ENCODE peak calls at places on chromosomes 16 and 17, in nine cellular contexts. H is iPS DF 6.9, D is fibroblast of the conjunctiva, O is NCI-H345, I is cardiac fibroblast, A is T-helper 17 cell, J is mucosa of gallbladder, Z is right lobe of liver, G is HS-5. V is an unnamed sample.

GRCh38 chr16:5056347-5056746 is 9.4 kb downstream of the C16orf89 start:
- DNase-seq in H (no peak), D (no peak), O (no peak), I (no peak), A (no peak), J (no peak), Z (no peak), G (no peak), V (no peak)

GRCh38 chr16:85507342-85507741 is 105.8 kb upstream of the GSE1 start:
- DNase-seq in H (no peak), D (no peak), O (no peak), I (no peak), A (no peak), J (no peak), Z (no peak), G (no peak), V (no peak)

GRCh38 chr17:67993998-67994361 is 2.3 kb downstream of the C17orf58 start:
- DNase-seq in H (no peak), D (no peak), O (peak), I (peak), A (no peak), J (no peak), Z (no peak), G (no peak), V (no peak)

GRCh38 chr17:28317965-28318758 is 838 bp upstream of the TMEM97 start:
- DNase-seq in H (no peak), D (no peak), O (peak), I (no peak), A (no peak), J (no peak), Z (no peak), G (no peak), V (no peak)

GRCh38 chr17:81244358-81245023 is 5.4 kb downstream of the NDUFAF8 start:
- DNase-seq in H (no peak), D (no peak), O (no peak), I (no peak), A (no peak), J (no peak), Z (no peak), G (no peak), V (no peak)

GRCh38 chr17:64008830-64009229 is 10.7 kb downstream of the PRR29 start:
- DNase-seq in H (no peak), D (no peak), O (no peak), I (no peak), A (no peak), J (no peak), Z (peak), G (no peak), V (no peak)

GRCh38 chr17:71709271-71709670 is 411.5 kb upstream of the SOX9 start:
- DNase-seq in H (no peak), D (peak), O (peak), I (no peak), A (no peak), J (no peak), Z (no peak), G (no peak), V (no peak)

GRCh38 chr16:63312343-63312742 is 1276.1 kb upstream of the CDH8 start:
- DNase-seq in H (no peak), D (no peak), O (no peak), I (no peak), A (no peak), J (no peak), Z (no peak), G (no peak), V (no peak)

GRCh38 chr17:82399030-82399429 is 19.1 kb upstream of the HEXD start:
- DNase-seq in H (no peak), D (peak), O (no peak), I (peak), A (no peak), J (no peak), Z (no peak), G (peak), V (no peak)

GRCh38 chr16:4283939-4284338 is 11.1 kb upstream of the TFAP4 start:
- DNase-seq in H (no peak), D (peak), O (no peak), I (peak), A (no peak), J (no peak), Z (no peak), G (no peak), V (no peak)

GRCh38 chr16:89787365-89787805 is 29.1 kb downstream of the FANCA start:
- DNase-seq in H (no peak), D (no peak), O (no peak), I (no peak), A (no peak), J (no peak), Z (no peak), G (no peak), V (no peak)

GRCh38 chr17:15279011-15279477 is 13.9 kb upstream of the PMP22 start:
- DNase-seq in H (no peak), D (no peak), O (no peak), I (no peak), A (no peak), J (no peak), Z (no peak), G (peak), V (no peak)

GRCh38 chr17:15236281-15237105 is 28.6 kb downstream of the PMP22 start:
- DNase-seq in H (no peak), D (no peak), O (no peak), I (no peak), A (no peak), J (no peak), Z (no peak), G (no peak), V (no peak)

GRCh38 chr16:50841081-50841886 is 99.4 kb downstream of the CYLD start:
- DNase-seq in H (no peak), D (no peak), O (no peak), I (peak), A (peak), J (no peak), Z (no peak), G (no peak), V (peak)

GRCh38 chr17:59355695-59356323 is 24.4 kb downstream of the YPEL2 start:
- DNase-seq in H (no peak), D (no peak), O (no peak), I (no peak), A (no peak), J (no peak), Z (no peak), G (no peak), V (no peak)

GRCh38 chr17:75266315-75267145 is 4.5 kb downstream of the MIF4GD start:
- DNase-seq in H (no peak), D (no peak), O (no peak), I (no peak), A (no peak), J (no peak), Z (no peak), G (no peak), V (no peak)

GRCh38 chr17:68961204-68961893 is 6.2 kb upstream of the ABCA8 start:
- DNase-seq in H (no peak), D (no peak), O (no peak), I (no peak), A (no peak), J (no peak), Z (no peak), G (no peak), V (no peak)

GRCh38 chr17:62995377-62995885 is 29.4 kb downstream of the TANC2 start:
- DNase-seq in H (no peak), D (peak), O (peak), I (peak), A (no peak), J (no peak), Z (no peak), G (no peak), V (no peak)

GRCh38 chr16:12575288-12575687 is 228.4 kb downstream of the CPPED1 start:
- DNase-seq in H (no peak), D (no peak), O (peak), I (no peak), A (no peak), J (no peak), Z (no peak), G (no peak), V (no peak)

GRCh38 chr17:280216-280615 is 72.4 kb downstream of the RPH3AL start:
- DNase-seq in H (no peak), D (no peak), O (no peak), I (no peak), A (no peak), J (no peak), Z (peak), G (no peak), V (no peak)

GRCh38 chr16:67561824-67562525 is 351 bp upstream of the CTCF start:
- DNase-seq in H (peak), D (peak), O (peak), I (peak), A (peak), J (peak), Z (peak), G (peak), V (peak)

V was measured in T-cell.